ENCODE peak calls at places on chromosomes 7 and 10, in five cellular contexts. One of them, this sample, is unnamed.

GRCh38 chr7:21345361-21345760 is 82.5 kb upstream of the SP4 start:
- DNase-seq in right atrium auricular region: no peak
- DNase-seq in WERI-Rb-1: no peak
- DNase-seq in fibroblast of mammary gland: no peak
- DNase-seq in colonic mucosa: no peak
- DNase-seq in this sample: no peak

GRCh38 chr10:98589691-98590090 is 143.0 kb upstream of the HPS1 start:
- DNase-seq in right atrium auricular region: no peak
- DNase-seq in fibroblast of mammary gland: peak; percentile 10
- DNase-seq in colonic mucosa: no peak
- DNase-seq in WERI-Rb-1: no peak
- DNase-seq in this sample: no peak

GRCh38 chr7:156558198-156558597 is 82.4 kb upstream of the RNF32 start:
- DNase-seq in colonic mucosa: no peak
- DNase-seq in right atrium auricular region: peak; percentile 18
- DNase-seq in fibroblast of mammary gland: peak; percentile 27
- DNase-seq in WERI-Rb-1: no peak
- DNase-seq in this sample: no peak

GRCh38 chr10:75269605-75270004 is 33.8 kb upstream of the COMTD1 start:
- DNase-seq in fibroblast of mammary gland: no peak
- DNase-seq in WERI-Rb-1: no peak
- DNase-seq in colonic mucosa: no peak
- DNase-seq in right atrium auricular region: no peak
- DNase-seq in this sample: no peak

GRCh38 chr7:16915405-16915804 is 33.6 kb upstream of the AGR3 start:
- DNase-seq in right atrium auricular region: no peak
- DNase-seq in colonic mucosa: no peak
- DNase-seq in WERI-Rb-1: no peak
- DNase-seq in fibroblast of mammary gland: peak; percentile 93
- DNase-seq in this sample: peak; percentile 87

GRCh38 chr10:16987976-16988610 is 141.5 kb downstream of the CUBN start:
- DNase-seq in colonic mucosa: no peak
- DNase-seq in fibroblast of mammary gland: no peak
- DNase-seq in WERI-Rb-1: no peak
- DNase-seq in right atrium auricular region: no peak
- DNase-seq in this sample: no peak

GRCh38 chr7:47460251-47460989 is 121.5 kb downstream of the TNS3 start:
- DNase-seq in right atrium auricular region: no peak
- DNase-seq in colonic mucosa: peak; percentile 91
- DNase-seq in WERI-Rb-1: peak; percentile 16
- DNase-seq in fibroblast of mammary gland: peak; percentile 34
- DNase-seq in this sample: no peak

GRCh38 chr10:35913628-35914027 is 271.5 kb upstream of the FZD8 start:
- DNase-seq in right atrium auricular region: no peak
- DNase-seq in fibroblast of mammary gland: peak; percentile 82
- DNase-seq in WERI-Rb-1: no peak
- DNase-seq in colonic mucosa: no peak
- DNase-seq in this sample: peak; percentile 61

GRCh38 chr10:118546479-118546878 is 49.0 kb downstream of the PRLHR start:
- DNase-seq in right atrium auricular region: no peak
- DNase-seq in colonic mucosa: no peak
- DNase-seq in fibroblast of mammary gland: no peak
- DNase-seq in WERI-Rb-1: no peak
- DNase-seq in this sample: no peak

GRCh38 chr10:88791924-88792323 is 10.6 kb upstream of the LIPM start:
- DNase-seq in WERI-Rb-1: peak; percentile 42
- DNase-seq in colonic mucosa: no peak
- DNase-seq in fibroblast of mammary gland: peak; percentile 22
- DNase-seq in right atrium auricular region: no peak
- DNase-seq in this sample: peak; percentile 13

GRCh38 chr10:7887417-7887816 is 69.1 kb downstream of the TAF3 start:
- DNase-seq in WERI-Rb-1: no peak
- DNase-seq in right atrium auricular region: no peak
- DNase-seq in fibroblast of mammary gland: peak; percentile 17
- DNase-seq in colonic mucosa: no peak
- DNase-seq in this sample: no peak

GRCh38 chr10:70578371-70578947 is 24.1 kb downstream of the PRF1 start:
- DNase-seq in WERI-Rb-1: no peak
- DNase-seq in fibroblast of mammary gland: peak; percentile 45
- DNase-seq in colonic mucosa: no peak
- DNase-seq in right atrium auricular region: no peak
- DNase-seq in this sample: peak; percentile 12

GRCh38 chr10:36421999-36422398 is 703.4 kb upstream of the ANKRD30A start:
- DNase-seq in fibroblast of mammary gland: no peak
- DNase-seq in colonic mucosa: no peak
- DNase-seq in right atrium auricular region: no peak
- DNase-seq in WERI-Rb-1: no peak
- DNase-seq in this sample: no peak

GRCh38 chr10:118395919-118396318 is 53.8 kb upstream of the FAM204A start:
- DNase-seq in fibroblast of mammary gland: no peak
- DNase-seq in WERI-Rb-1: no peak
- DNase-seq in right atrium auricular region: no peak
- DNase-seq in colonic mucosa: no peak
- DNase-seq in this sample: no peak

GRCh38 chr7:151047979-151048763 is at the start of gene ASIC3:
- DNase-seq in fibroblast of mammary gland: no peak
- DNase-seq in right atrium auricular region: no peak
- DNase-seq in WERI-Rb-1: no peak
- DNase-seq in colonic mucosa: no peak
- DNase-seq in this sample: no peak

GRCh38 chr7:55977831-55978230 is 13.4 kb downstream of the NIPSNAP2 start:
- DNase-seq in WERI-Rb-1: no peak
- DNase-seq in colonic mucosa: no peak
- DNase-seq in fibroblast of mammary gland: no peak
- DNase-seq in right atrium auricular region: no peak
- DNase-seq in this sample: peak; percentile 87

GRCh38 chr10:52265131-52265926 is 48.8 kb upstream of the DKK1 start:
- DNase-seq in colonic mucosa: no peak
- DNase-seq in WERI-Rb-1: no peak
- DNase-seq in fibroblast of mammary gland: no peak
- DNase-seq in right atrium auricular region: no peak
- DNase-seq in this sample: no peak

GRCh38 chr10:11685787-11686218 is 56.4 kb upstream of the ECHDC3 start:
- DNase-seq in right atrium auricular region: peak; percentile 81
- DNase-seq in WERI-Rb-1: no peak
- DNase-seq in colonic mucosa: peak; percentile 92
- DNase-seq in fibroblast of mammary gland: peak; percentile 23
- DNase-seq in this sample: peak; percentile 9

GRCh38 chr7:46930336-46930735 is 651.6 kb downstream of the TNS3 start:
- DNase-seq in WERI-Rb-1: no peak
- DNase-seq in right atrium auricular region: no peak
- DNase-seq in fibroblast of mammary gland: peak; percentile 96
- DNase-seq in colonic mucosa: no peak
- DNase-seq in this sample: peak; percentile 96

GRCh38 chr7:99379043-99379577 is 4.6 kb downstream of the ARPC1B start:
- DNase-seq in fibroblast of mammary gland: peak; percentile 98
- DNase-seq in WERI-Rb-1: no peak
- DNase-seq in colonic mucosa: peak; percentile 54
- DNase-seq in right atrium auricular region: peak; percentile 86
- DNase-seq in this sample: peak; percentile 96

GRCh38 chr7:84218681-84219080 is 24.1 kb upstream of the SEMA3A start:
- DNase-seq in WERI-Rb-1: no peak
- DNase-seq in fibroblast of mammary gland: peak; percentile 69
- DNase-seq in colonic mucosa: peak; percentile 20
- DNase-seq in right atrium auricular region: no peak
- DNase-seq in this sample: peak; percentile 25

GRCh38 chr7:50556247-50556976 is 8.8 kb downstream of the DDC start:
- DNase-seq in fibroblast of mammary gland: peak; percentile 56
- DNase-seq in WERI-Rb-1: no peak
- DNase-seq in colonic mucosa: peak; percentile 54
- DNase-seq in right atrium auricular region: no peak
- DNase-seq in this sample: peak; percentile 22

GRCh38 chr7:66631471-66631870 is 2.8 kb downstream of the KCTD7 start:
- DNase-seq in fibroblast of mammary gland: no peak
- DNase-seq in colonic mucosa: no peak
- DNase-seq in WERI-Rb-1: no peak
- DNase-seq in right atrium auricular region: no peak
- DNase-seq in this sample: no peak

GRCh38 chr7:87354749-87355148 is 9.3 kb downstream of the CROT start:
- DNase-seq in right atrium auricular region: no peak
- DNase-seq in fibroblast of mammary gland: peak; percentile 53
- DNase-seq in colonic mucosa: no peak
- DNase-seq in WERI-Rb-1: no peak
- DNase-seq in this sample: no peak

GRCh38 chr10:6416892-6417512 is 163.1 kb downstream of the PRKCQ start:
- DNase-seq in right atrium auricular region: no peak
- DNase-seq in WERI-Rb-1: no peak
- DNase-seq in fibroblast of mammary gland: peak; percentile 59
- DNase-seq in colonic mucosa: no peak
- DNase-seq in this sample: peak; percentile 34

GRCh38 chr10:52353960-52354394 is 39.9 kb downstream of the DKK1 start:
- DNase-seq in fibroblast of mammary gland: peak; percentile 84
- DNase-seq in right atrium auricular region: no peak
- DNase-seq in colonic mucosa: no peak
- DNase-seq in WERI-Rb-1: no peak
- DNase-seq in this sample: peak; percentile 90

GRCh38 chr7:213324-213993 is 21.1 kb downstream of the FAM20C start:
- DNase-seq in colonic mucosa: no peak
- DNase-seq in fibroblast of mammary gland: peak; percentile 40
- DNase-seq in right atrium auricular region: no peak
- DNase-seq in WERI-Rb-1: no peak
- DNase-seq in this sample: no peak

GRCh38 chr7:2025188-2025587 is 207.6 kb downstream of the MAD1L1 start:
- DNase-seq in right atrium auricular region: no peak
- DNase-seq in fibroblast of mammary gland: no peak
- DNase-seq in WERI-Rb-1: no peak
- DNase-seq in colonic mucosa: no peak
- DNase-seq in this sample: no peak

GRCh38 chr7:127485482-127485881 is 93.0 kb upstream of the ZNF800 start:
- DNase-seq in fibroblast of mammary gland: no peak
- DNase-seq in WERI-Rb-1: peak; percentile 37
- DNase-seq in colonic mucosa: no peak
- DNase-seq in right atrium auricular region: no peak
- DNase-seq in this sample: no peak

GRCh38 chr10:118694848-118695247 is 59.9 kb downstream of the CACUL1 start:
- DNase-seq in WERI-Rb-1: no peak
- DNase-seq in right atrium auricular region: no peak
- DNase-seq in fibroblast of mammary gland: peak; percentile 39
- DNase-seq in colonic mucosa: no peak
- DNase-seq in this sample: peak; percentile 61

GRCh38 chr7:98168181-98168903 is 42.9 kb upstream of the BHLHA15 start:
- DNase-seq in fibroblast of mammary gland: peak; percentile 67
- DNase-seq in WERI-Rb-1: peak; percentile 65
- DNase-seq in right atrium auricular region: peak; percentile 68
- DNase-seq in colonic mucosa: peak; percentile 73
- DNase-seq in this sample: peak; percentile 58

GRCh38 chr7:140033036-140033435 is 29.7 kb downstream of the PARP12 start:
- DNase-seq in right atrium auricular region: no peak
- DNase-seq in colonic mucosa: no peak
- DNase-seq in fibroblast of mammary gland: peak; percentile 55
- DNase-seq in WERI-Rb-1: no peak
- DNase-seq in this sample: no peak

GRCh38 chr10:3192856-3193635 is 20.5 kb upstream of the PITRM1 start:
- DNase-seq in WERI-Rb-1: no peak
- DNase-seq in colonic mucosa: peak; percentile 74
- DNase-seq in fibroblast of mammary gland: peak; percentile 78
- DNase-seq in right atrium auricular region: no peak
- DNase-seq in this sample: peak; percentile 73

GRCh38 chr7:112665709-112666108 is 124.5 kb downstream of the TMEM168 start:
- DNase-seq in colonic mucosa: peak; percentile 38
- DNase-seq in WERI-Rb-1: peak; percentile 44
- DNase-seq in fibroblast of mammary gland: peak; percentile 18
- DNase-seq in right atrium auricular region: no peak
- DNase-seq in this sample: peak; percentile 8

GRCh38 chr7:101869901-101870290 is 52.5 kb downstream of the CUX1 start:
- DNase-seq in right atrium auricular region: no peak
- DNase-seq in WERI-Rb-1: no peak
- DNase-seq in fibroblast of mammary gland: no peak
- DNase-seq in colonic mucosa: no peak
- DNase-seq in this sample: no peak
- H3K4me3 ChIP-seq in right atrium auricular region: no peak overlapping the region
- H3K4me3 ChIP-seq in WERI-Rb-1: no peak overlapping the region
- H3K4me3 ChIP-seq in fibroblast of mammary gland: no peak overlapping the region
- H3K4me3 ChIP-seq in colonic mucosa: no peak overlapping the region
- H3K4me3 ChIP-seq in this sample: no peak overlapping the region

GRCh38 chr7:122438001-122438400 is 133.5 kb upstream of the FEZF1 start:
- DNase-seq in WERI-Rb-1: no peak
- DNase-seq in colonic mucosa: no peak
- DNase-seq in fibroblast of mammary gland: no peak
- DNase-seq in right atrium auricular region: no peak
- DNase-seq in this sample: no peak
- H3K4me3 ChIP-seq in WERI-Rb-1: no peak overlapping the region
- H3K4me3 ChIP-seq in colonic mucosa: no peak overlapping the region
- H3K4me3 ChIP-seq in fibroblast of mammary gland: no peak overlapping the region
- H3K4me3 ChIP-seq in right atrium auricular region: no peak overlapping the region
- H3K4me3 ChIP-seq in this sample: no peak overlapping the region

GRCh38 chr7:130107949-130108674 is 37.8 kb downstream of the KLHDC10 start:
- DNase-seq in colonic mucosa: no peak
- DNase-seq in right atrium auricular region: no peak
- DNase-seq in fibroblast of mammary gland: no peak
- DNase-seq in WERI-Rb-1: no peak
- DNase-seq in this sample: no peak
- H3K4me3 ChIP-seq in colonic mucosa: no peak overlapping the region
- H3K4me3 ChIP-seq in right atrium auricular region: no peak overlapping the region
- H3K4me3 ChIP-seq in fibroblast of mammary gland: no peak overlapping the region
- H3K4me3 ChIP-seq in WERI-Rb-1: no peak overlapping the region
- H3K4me3 ChIP-seq in this sample: no peak overlapping the region

DNA sequence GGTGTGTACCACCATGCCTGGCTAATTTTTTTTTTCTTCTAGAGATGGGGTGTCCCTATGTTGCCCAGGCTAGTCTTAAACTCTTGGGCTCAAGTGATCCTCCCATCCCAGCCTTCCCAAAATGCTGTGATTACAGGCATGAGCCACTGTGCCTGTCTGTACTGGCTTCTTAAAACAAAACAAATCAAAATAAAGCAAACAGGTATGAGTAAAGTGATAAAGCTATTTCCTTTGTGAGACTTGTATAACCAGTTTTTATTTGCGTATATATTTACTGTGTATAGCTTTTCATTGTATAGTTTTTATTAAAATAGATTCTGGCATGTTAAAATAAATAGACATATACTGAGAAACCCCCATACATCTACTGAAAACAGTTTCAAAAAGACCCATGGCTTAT is 14.3 kb downstream of the LCOR start:
- DNase-seq in WERI-Rb-1: no peak
- DNase-seq in fibroblast of mammary gland: no peak
- DNase-seq in colonic mucosa: no peak
- DNase-seq in right atrium auricular region: no peak
- DNase-seq in this sample: no peak
- H3K4me3 ChIP-seq in WERI-Rb-1: no peak overlapping the region
- H3K4me3 ChIP-seq in fibroblast of mammary gland: no peak overlapping the region
- H3K4me3 ChIP-seq in colonic mucosa: no peak overlapping the region
- H3K4me3 ChIP-seq in right atrium auricular region: no peak overlapping the region
- H3K4me3 ChIP-seq in this sample: no peak overlapping the region

This sample was measured in AG10803.